ENCODE peak calls at places on chromosomes 5 and 9, in nine cellular contexts. J is left colon, V is germinal center, T is NCI-H1048, K is prostate gland, B is EL, C is stomach, U is body of pancreas, L is posterior cingulate gyrus. F is an unnamed sample.

GRCh38 chr9:134707031-134707680 is 65.6 kb downstream of the COL5A1 start:
- DNase-seq in J (peak), V (no peak), L (no peak), K (peak), C (peak), B (peak), T (no peak), U (peak), F (peak)

GRCh38 chr5:83856898-83857297 is 136.2 kb upstream of the HAPLN1 start:
- DNase-seq in U (no peak), K (no peak), L (no peak), T (no peak), J (no peak), V (no peak), B (no peak), C (no peak), F (no peak)

GRCh38 chr5:140106101-140106500 is 7.8 kb upstream of the PURA start:
- DNase-seq in J (no peak), U (no peak), V (no peak), C (no peak), T (no peak), K (no peak), B (no peak), L (no peak), F (no peak)

GRCh38 chr9:97853056-97853843 is at the start of gene FOXE1:
- DNase-seq in K (no peak), V (no peak), B (peak), U (no peak), C (no peak), T (no peak), L (no peak), J (no peak), F (no peak)

GRCh38 chr9:95189230-95190098 is 128.0 kb downstream of the FANCC start:
- DNase-seq in V (no peak), T (no peak), U (no peak), K (no peak), L (no peak), J (no peak), C (no peak), B (peak), F (no peak)

GRCh38 chr5:125140855-125141254 is 394.4 kb upstream of the ZNF608 start:
- DNase-seq in C (no peak), T (no peak), V (no peak), J (no peak), K (no peak), B (peak), L (no peak), U (no peak), F (no peak)

GRCh38 chr5:153960269-153961215 is 78.2 kb downstream of the FAM114A2 start:
- DNase-seq in T (no peak), J (no peak), L (peak), B (peak), U (no peak), V (no peak), C (no peak), K (no peak), F (no peak)

GRCh38 chr9:4296217-4296616 is 3.7 kb downstream of the GLIS3 start:
- DNase-seq in J (no peak), U (no peak), C (no peak), L (no peak), T (no peak), K (no peak), B (no peak), V (no peak), F (no peak)

GRCh38 chr5:16626696-16627264 is 10.0 kb upstream of the RETREG1 start:
- DNase-seq in B (no peak), K (no peak), T (no peak), J (no peak), C (no peak), L (no peak), V (no peak), U (no peak), F (no peak)

GRCh38 chr5:53092242-53092641 is 17.3 kb downstream of the MOCS2 start:
- DNase-seq in J (no peak), U (no peak), B (no peak), T (no peak), V (no peak), C (no peak), K (no peak), L (no peak), F (no peak)

GRCh38 chr9:127402401-127403090 is 5.6 kb downstream of the SLC2A8 start:
- DNase-seq in V (no peak), T (no peak), K (no peak), L (peak), C (no peak), J (no peak), U (no peak), B (no peak), F (no peak)

GRCh38 chr5:157359350-157359910 is 93.5 kb downstream of the CYFIP2 start:
- DNase-seq in V (no peak), C (no peak), U (no peak), J (no peak), T (no peak), L (no peak), K (no peak), B (no peak), F (no peak)

GRCh38 chr9:81570083-81570482 is 119.3 kb downstream of the TLE1 start:
- DNase-seq in K (no peak), B (no peak), T (no peak), C (no peak), V (no peak), U (no peak), J (no peak), L (no peak), F (no peak)

GRCh38 chr5:5044240-5044840 is 95.8 kb upstream of the ADAMTS16 start:
- DNase-seq in J (no peak), V (no peak), T (no peak), L (no peak), B (no peak), C (no peak), U (no peak), K (no peak), F (no peak)

GRCh38 chr9:131289301-131290038 is at the start of gene PLPP7:
- DNase-seq in C (no peak), U (peak), T (no peak), L (peak), J (peak), K (no peak), V (no peak), B (peak), F (no peak)

GRCh38 chr9:113988951-113989780 is 88.9 kb downstream of the AMBP start:
- DNase-seq in B (no peak), L (no peak), V (no peak), U (no peak), T (no peak), K (no peak), C (no peak), J (peak), F (no peak)

GRCh38 chr9:6049798-6050197 is 34.4 kb upstream of the RANBP6 start:
- DNase-seq in U (peak), V (peak), B (peak), J (no peak), K (no peak), L (no peak), T (no peak), C (no peak), F (no peak)

GRCh38 chr5:168603776-168604175 is 24.6 kb upstream of the PANK3 start:
- DNase-seq in V (no peak), J (no peak), T (no peak), C (no peak), K (no peak), L (no peak), B (no peak), U (no peak), F (no peak)

GRCh38 chr5:84597904-84598303 is 213.2 kb upstream of the EDIL3 start:
- DNase-seq in K (no peak), T (no peak), J (no peak), U (no peak), C (no peak), V (no peak), B (no peak), L (no peak), F (no peak)

GRCh38 chr9:88983865-88984542 is 7.3 kb upstream of the S1PR3 start:
- DNase-seq in K (no peak), L (no peak), T (no peak), C (no peak), J (no peak), V (no peak), B (no peak), U (no peak), F (no peak)